ENCODE peak calls at places on chromosomes 7 and 10, in four cellular contexts. One of them, this sample, is unnamed.

GRCh38 chr10:102347236-102347828 is 48.2 kb upstream of the NFKB2 start:
- DNase-seq in substantia nigra: no peak
- DNase-seq in caudate nucleus: no peak
- DNase-seq in fibroblast of lung: peak; percentile 40
- DNase-seq in this sample: peak; percentile 79

GRCh38 chr7:135774284-135774683 is 25.7 kb upstream of the FAM180A start:
- DNase-seq in substantia nigra: no peak
- DNase-seq in caudate nucleus: no peak
- DNase-seq in fibroblast of lung: peak; percentile 91
- DNase-seq in this sample: no peak

GRCh38 chr7:48938539-48938938 is 14.2 kb downstream of the CDC14C start:
- DNase-seq in caudate nucleus: no peak
- DNase-seq in fibroblast of lung: peak; percentile 88
- DNase-seq in substantia nigra: no peak
- DNase-seq in this sample: no peak

GRCh38 chr7:142194201-142194600 is 63.7 kb downstream of the PRSS58 start:
- DNase-seq in fibroblast of lung: peak; percentile 67
- DNase-seq in substantia nigra: no peak
- DNase-seq in caudate nucleus: no peak
- DNase-seq in this sample: no peak

GRCh38 chr7:29968683-29969457 is 20.7 kb downstream of the SCRN1 start:
- DNase-seq in fibroblast of lung: peak; percentile 89
- DNase-seq in caudate nucleus: no peak
- DNase-seq in substantia nigra: no peak
- DNase-seq in this sample: no peak

GRCh38 chr7:36047254-36047653 is 105.8 kb upstream of the EEPD1 start:
- DNase-seq in fibroblast of lung: peak; percentile 15
- DNase-seq in caudate nucleus: no peak
- DNase-seq in substantia nigra: no peak
- DNase-seq in this sample: peak; percentile 29

GRCh38 chr10:77899080-77899477 is 27.5 kb downstream of the DLG5 start:
- DNase-seq in fibroblast of lung: peak; percentile 65
- DNase-seq in substantia nigra: peak; percentile 14
- DNase-seq in caudate nucleus: no peak
- DNase-seq in this sample: no peak

GRCh38 chr10:115417585-115418265 is 324.6 kb downstream of the ATRNL1 start:
- DNase-seq in fibroblast of lung: peak; percentile 44
- DNase-seq in substantia nigra: no peak
- DNase-seq in caudate nucleus: no peak
- DNase-seq in this sample: peak; percentile 89

GRCh38 chr7:97179454-97180104 is 62.1 kb downstream of the SDHAF3 start:
- DNase-seq in caudate nucleus: peak; percentile 3
- DNase-seq in fibroblast of lung: peak; percentile 48
- DNase-seq in substantia nigra: peak; percentile 28
- DNase-seq in this sample: peak; percentile 73

GRCh38 chr7:17274551-17275245 is 23.8 kb upstream of the AHR start:
- DNase-seq in fibroblast of lung: peak; percentile 89
- DNase-seq in substantia nigra: no peak
- DNase-seq in caudate nucleus: no peak
- DNase-seq in this sample: no peak

GRCh38 chr10:43202657-43203490 is 64.0 kb downstream of the RASGEF1A start:
- DNase-seq in fibroblast of lung: no peak
- DNase-seq in substantia nigra: peak; percentile 52
- DNase-seq in caudate nucleus: no peak
- DNase-seq in this sample: peak; percentile 94

DNA sequence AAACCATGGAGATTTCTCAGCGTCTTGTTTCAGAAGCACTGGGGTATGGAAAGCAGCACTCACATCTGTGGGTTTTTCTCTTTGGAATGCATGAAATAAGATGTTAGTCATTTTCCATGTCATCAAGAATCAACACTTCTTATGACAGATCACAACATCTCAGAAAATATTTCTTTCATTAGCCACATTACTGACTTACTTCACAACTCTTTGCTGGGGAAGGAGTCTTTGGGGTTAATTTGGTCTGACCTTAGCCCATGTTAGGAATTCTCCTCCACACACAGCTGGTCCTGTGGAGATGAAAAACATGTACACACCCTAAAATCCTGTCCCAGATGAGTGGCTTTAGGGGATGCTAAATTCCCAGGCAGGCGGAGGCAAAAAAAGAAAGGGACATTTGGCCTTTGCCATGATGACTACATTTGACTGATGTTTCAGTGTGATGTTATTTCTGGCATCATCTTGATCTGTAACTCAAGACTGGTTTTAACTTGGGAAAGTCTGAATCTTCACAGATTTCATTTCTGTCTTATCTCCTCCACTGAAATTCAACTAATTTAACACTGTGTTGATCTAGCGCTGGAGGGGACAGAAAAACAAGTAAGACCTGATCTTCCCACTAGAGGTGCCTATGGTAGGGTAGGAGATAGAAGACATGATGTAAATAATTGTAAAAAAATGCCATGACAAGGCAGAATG is 363.2 kb downstream of the PRPF18 start:
- DNase-seq in caudate nucleus: no peak
- DNase-seq in fibroblast of lung: peak; percentile 97
- DNase-seq in substantia nigra: no peak
- DNase-seq in this sample: no peak
- H3K27ac ChIP-seq in caudate nucleus: no peak overlapping the region
- H3K27ac ChIP-seq in fibroblast of lung: peak overlapping the region; percentile 75
- H3K27ac ChIP-seq in substantia nigra: no peak overlapping the region
- H3K27ac ChIP-seq in this sample: no peak overlapping the region

GRCh38 chr10:95214369-95214768 is 20.3 kb downstream of the ACSM6 start:
- DNase-seq in substantia nigra: no peak
- DNase-seq in fibroblast of lung: peak; percentile 45
- DNase-seq in caudate nucleus: no peak
- DNase-seq in this sample: no peak
- H3K27ac ChIP-seq in substantia nigra: no peak overlapping the region
- H3K27ac ChIP-seq in fibroblast of lung: no peak overlapping the region
- H3K27ac ChIP-seq in caudate nucleus: no peak overlapping the region
- H3K27ac ChIP-seq in this sample: no peak overlapping the region

GRCh38 chr10:79266092-79266491 is 81.2 kb upstream of the PPIF start:
- DNase-seq in substantia nigra: no peak
- DNase-seq in caudate nucleus: no peak
- DNase-seq in fibroblast of lung: peak; percentile 33
- DNase-seq in this sample: no peak

GRCh38 chr10:79268100-79268670 is 79.1 kb upstream of the PPIF start:
- DNase-seq in fibroblast of lung: peak; percentile 70
- DNase-seq in caudate nucleus: no peak
- DNase-seq in substantia nigra: no peak
- DNase-seq in this sample: no peak

GRCh38 chr10:79268717-79269116 is 78.6 kb upstream of the PPIF start:
- DNase-seq in fibroblast of lung: no peak
- DNase-seq in substantia nigra: no peak
- DNase-seq in caudate nucleus: no peak
- DNase-seq in this sample: no peak

GRCh38 chr10:79266543-79267312 is 80.5 kb upstream of the PPIF start:
- DNase-seq in caudate nucleus: peak; percentile 54
- DNase-seq in substantia nigra: no peak
- DNase-seq in fibroblast of lung: peak; percentile 95
- DNase-seq in this sample: no peak

GRCh38 chr10:79267449-79267848 is 79.8 kb upstream of the PPIF start:
- DNase-seq in fibroblast of lung: no peak
- DNase-seq in caudate nucleus: no peak
- DNase-seq in substantia nigra: no peak
- DNase-seq in this sample: no peak
- H3K27ac ChIP-seq in fibroblast of lung: peak overlapping the region; percentile 92
- H3K27ac ChIP-seq in caudate nucleus: no peak overlapping the region
- H3K27ac ChIP-seq in substantia nigra: peak overlapping the region; percentile 86
- H3K27ac ChIP-seq in this sample: no peak overlapping the region

GRCh38 chr7:73577627-73578341 is 595 bp downstream of the TBL2 start:
- DNase-seq in fibroblast of lung: no peak
- DNase-seq in substantia nigra: no peak
- DNase-seq in caudate nucleus: no peak
- DNase-seq in this sample: peak; percentile 37

GRCh38 chr7:73573276-73573675 is 5.1 kb downstream of the TBL2 start:
- DNase-seq in fibroblast of lung: no peak
- DNase-seq in caudate nucleus: no peak
- DNase-seq in substantia nigra: no peak
- DNase-seq in this sample: no peak

GRCh38 chr7:73582664-73583202 is 4.4 kb upstream of the TBL2 start:
- DNase-seq in substantia nigra: no peak
- DNase-seq in caudate nucleus: no peak
- DNase-seq in fibroblast of lung: no peak
- DNase-seq in this sample: no peak

GRCh38 chr7:73573791-73574190 is 4.6 kb downstream of the TBL2 start:
- DNase-seq in substantia nigra: no peak
- DNase-seq in caudate nucleus: no peak
- DNase-seq in fibroblast of lung: no peak
- DNase-seq in this sample: no peak

DNA sequence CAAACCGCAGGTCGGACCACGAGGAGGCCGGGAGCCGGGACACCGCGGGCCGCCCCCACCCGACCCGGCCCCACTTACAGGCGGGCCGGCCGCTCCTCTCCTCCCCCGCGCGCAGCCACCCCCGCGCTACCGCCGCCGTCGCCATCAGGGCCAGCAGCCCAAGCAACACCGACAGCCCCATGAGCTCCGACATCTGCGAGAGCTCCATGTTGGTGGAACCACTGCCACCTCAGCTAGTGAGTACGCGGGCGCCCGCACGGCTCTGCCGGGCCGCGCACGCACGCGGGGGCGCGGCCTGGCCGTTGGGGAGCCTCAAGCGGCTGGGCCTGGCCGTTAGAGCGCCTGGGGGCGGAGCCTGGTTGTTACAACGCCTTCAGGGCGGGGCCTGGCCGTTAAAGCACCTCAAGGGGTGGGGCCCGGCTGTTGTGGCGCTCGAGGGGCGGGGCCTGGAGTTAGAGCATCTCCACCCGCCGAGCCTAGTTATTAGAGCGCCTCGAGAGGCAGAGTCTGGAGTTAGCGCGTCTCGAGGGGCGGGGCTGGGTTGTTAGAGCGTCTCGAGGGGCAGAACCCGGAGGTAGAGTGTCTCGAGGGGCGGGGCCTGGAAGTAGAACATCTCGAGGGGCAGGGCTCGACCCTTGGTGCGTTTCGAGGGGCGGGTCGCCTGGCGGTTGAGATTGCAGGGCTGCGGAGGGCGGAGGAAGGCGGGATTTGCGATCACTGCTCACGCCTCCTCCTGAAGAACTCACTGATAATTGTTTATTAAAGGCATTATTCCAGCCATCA is at the start of gene TBL2:
- DNase-seq in substantia nigra: peak; percentile 100
- DNase-seq in caudate nucleus: peak; percentile 100
- DNase-seq in fibroblast of lung: peak; percentile 95
- DNase-seq in this sample: peak; percentile 100
- H3K27ac ChIP-seq in substantia nigra: peak within 1 kb of the TSS; percentile 84
- H3K27ac ChIP-seq in caudate nucleus: peak within 1 kb of the TSS; percentile 84
- H3K27ac ChIP-seq in fibroblast of lung: peak within 1 kb of the TSS; percentile 92
- H3K27ac ChIP-seq in this sample: no peak within 1 kb of the TSS

GRCh38 chr7:131538071-131538790 is 18.2 kb downstream of the PODXL start:
- DNase-seq in substantia nigra: no peak
- DNase-seq in caudate nucleus: no peak
- DNase-seq in fibroblast of lung: peak; percentile 69
- DNase-seq in this sample: peak; percentile 61

GRCh38 chr7:131538791-131539179 is 17.6 kb downstream of the PODXL start:
- DNase-seq in fibroblast of lung: no peak
- DNase-seq in caudate nucleus: no peak
- DNase-seq in substantia nigra: no peak
- DNase-seq in this sample: no peak

GRCh38 chr7:131543298-131543697 is 13.1 kb downstream of the PODXL start:
- DNase-seq in fibroblast of lung: no peak
- DNase-seq in substantia nigra: no peak
- DNase-seq in caudate nucleus: no peak
- DNase-seq in this sample: no peak

GRCh38 chr7:131537581-131537980 is 18.8 kb downstream of the PODXL start:
- DNase-seq in substantia nigra: no peak
- DNase-seq in fibroblast of lung: peak; percentile 9
- DNase-seq in caudate nucleus: no peak
- DNase-seq in this sample: no peak

DNA sequence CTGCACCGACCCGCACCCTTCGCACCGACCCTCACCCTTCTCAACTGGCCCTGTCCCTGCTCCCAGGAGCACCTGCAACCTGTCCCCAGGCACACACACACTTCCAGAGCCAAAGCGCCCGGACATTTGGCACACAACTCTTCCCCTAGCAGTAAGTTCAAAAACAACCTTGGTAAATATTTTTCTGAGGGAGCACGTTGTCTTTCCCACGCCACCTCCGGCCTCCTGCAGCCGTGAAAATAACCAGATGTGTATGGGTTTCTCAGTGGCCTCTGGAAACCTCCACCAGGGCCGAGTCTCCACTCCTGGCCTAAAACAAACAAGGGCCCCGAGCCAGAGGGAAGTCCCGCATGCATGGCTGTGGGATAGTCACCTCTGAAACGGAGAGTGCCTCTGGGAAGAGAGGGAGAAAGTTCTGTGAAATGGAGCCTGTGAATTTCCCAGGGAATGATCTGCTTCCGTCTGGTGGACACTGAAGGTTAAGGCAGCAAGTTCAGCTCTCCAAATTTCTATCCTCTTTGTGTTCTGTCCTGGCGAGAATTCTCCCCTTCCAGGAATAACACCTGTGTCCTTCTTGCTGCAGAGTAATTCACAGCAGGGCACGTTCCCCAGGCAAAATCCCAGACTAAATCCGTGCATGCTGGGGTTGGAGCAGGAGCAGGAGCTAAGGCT is 15.8 kb downstream of the PODXL start:
- DNase-seq in caudate nucleus: no peak
- DNase-seq in fibroblast of lung: no peak
- DNase-seq in substantia nigra: peak; percentile 16
- DNase-seq in this sample: no peak
- H3K27ac ChIP-seq in caudate nucleus: peak overlapping the region; percentile 37
- H3K27ac ChIP-seq in fibroblast of lung: no peak overlapping the region
- H3K27ac ChIP-seq in substantia nigra: no peak overlapping the region
- H3K27ac ChIP-seq in this sample: peak overlapping the region; percentile 88

DNA sequence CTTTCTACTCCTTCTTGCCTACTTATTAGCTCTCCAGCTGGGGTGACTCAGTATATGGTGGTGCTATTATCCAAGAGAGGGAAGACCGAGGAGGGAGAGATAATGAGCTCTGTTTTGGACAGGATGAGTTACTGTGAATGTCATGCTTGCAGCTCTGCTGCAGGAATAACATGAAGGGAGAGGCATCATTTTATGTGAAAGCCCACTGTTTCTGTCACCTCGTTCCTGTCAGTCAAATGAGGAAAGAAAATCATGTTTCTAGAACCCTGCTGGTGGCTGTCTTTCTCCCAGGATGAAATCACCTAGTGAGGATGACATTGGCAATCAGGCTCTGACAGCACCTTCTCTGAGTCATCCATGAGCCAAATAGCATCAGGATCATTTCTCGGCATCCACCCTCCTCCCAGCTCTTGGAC is 1291.6 kb upstream of the AUTS2 start:
- DNase-seq in substantia nigra: no peak
- DNase-seq in fibroblast of lung: no peak
- DNase-seq in caudate nucleus: no peak
- DNase-seq in this sample: no peak
- H3K27ac ChIP-seq in substantia nigra: no peak overlapping the region
- H3K27ac ChIP-seq in fibroblast of lung: no peak overlapping the region
- H3K27ac ChIP-seq in caudate nucleus: no peak overlapping the region
- H3K27ac ChIP-seq in this sample: no peak overlapping the region

DNA sequence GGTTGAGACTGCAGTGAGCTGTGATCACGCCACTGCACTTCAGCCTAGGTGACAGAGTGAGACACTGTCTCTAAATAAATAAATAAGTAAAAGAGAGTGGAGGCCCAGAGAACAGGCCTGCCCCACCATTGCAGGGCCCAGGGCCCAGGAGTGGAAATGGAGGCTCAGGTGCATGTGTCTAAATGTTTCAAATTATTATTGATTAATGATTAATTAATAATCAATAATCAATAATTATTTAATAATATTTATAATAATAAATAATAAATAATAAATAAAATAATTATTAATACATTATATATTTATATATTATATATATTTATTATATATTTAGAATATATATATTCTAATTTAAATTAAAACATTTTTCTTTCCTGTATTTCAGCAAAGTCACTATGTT is 53.7 kb upstream of the ZRANB1 start:
- DNase-seq in caudate nucleus: no peak
- DNase-seq in substantia nigra: no peak
- DNase-seq in fibroblast of lung: no peak
- DNase-seq in this sample: no peak
- H3K27ac ChIP-seq in caudate nucleus: no peak overlapping the region
- H3K27ac ChIP-seq in substantia nigra: no peak overlapping the region
- H3K27ac ChIP-seq in fibroblast of lung: no peak overlapping the region
- H3K27ac ChIP-seq in this sample: no peak overlapping the region

This sample was measured in GM23338.